ENCODE peak calls at places on chromosomes 11 and 22, in ten cellular contexts. V is astrocyte of the spinal cord, W is IMR-90, N is thyroid gland, C is right atrium auricular region, L is uterus, D is Peyer's patch, Y is gastrocnemius medialis, X is GM12865, S is suprapubic skin. F is an unnamed sample.

GRCh38 chr11:68798221-68798813 is 43.4 kb downstream of the CPT1A start:
- DNase-seq in V (no peak), W (no peak), N (peak; percentile 15), C (no peak), L (no peak), D (peak; percentile 58), Y (no peak), X (peak; percentile 33), S (no peak), F (peak; percentile 27)

GRCh38 chr11:126440792-126441514 is 85.5 kb downstream of the ST3GAL4 start:
- DNase-seq in V (peak; percentile 68), W (peak; percentile 59), N (peak; percentile 74), C (peak; percentile 86), L (peak; percentile 84), D (peak; percentile 83), Y (peak; percentile 50), X (peak; percentile 74), S (peak; percentile 86), F (peak; percentile 78)

GRCh38 chr11:8204596-8204995 is 35.8 kb upstream of the RIC3 start:
- DNase-seq in V (no peak), W (no peak), N (no peak), C (no peak), L (no peak), D (no peak), Y (no peak), X (no peak), S (no peak), F (no peak)

GRCh38 chr11:70734379-70734778 is 336.1 kb downstream of the CTTN start:
- DNase-seq in V (no peak), W (no peak), N (no peak), C (no peak), L (no peak), D (no peak), Y (no peak), X (no peak), S (no peak), F (no peak)

GRCh38 chr11:92154611-92155010 is 70.0 kb upstream of the FAT3 start:
- DNase-seq in V (no peak), W (no peak), N (no peak), C (no peak), L (no peak), D (no peak), Y (no peak), X (no peak), S (no peak), F (no peak)

GRCh38 chr11:128294001-128294684 is 293.2 kb downstream of the ETS1 start:
- DNase-seq in V (no peak), W (no peak), N (no peak), C (no peak), L (no peak), D (no peak), Y (no peak), X (no peak), S (no peak), F (no peak)

GRCh38 chr11:3781423-3781822 is 15.9 kb downstream of the NUP98 start:
- DNase-seq in V (no peak), W (peak; percentile 55), N (no peak), C (no peak), L (no peak), D (no peak), Y (no peak), X (no peak), S (no peak), F (peak; percentile 14)

GRCh38 chr22:44464000-44464399 is 34.0 kb downstream of the RTL6 start:
- DNase-seq in V (no peak), W (no peak), N (no peak), C (no peak), L (no peak), D (no peak), Y (no peak), X (no peak), S (no peak), F (no peak)

GRCh38 chr11:33773399-33774355 is 643 bp downstream of the FBXO3 start:
- DNase-seq in V (no peak), W (peak; percentile 43), N (no peak), C (no peak), L (no peak), D (peak; percentile 50), Y (no peak), X (peak; percentile 30), S (no peak), F (no peak)

GRCh38 chr11:61327669-61328071 is 5.2 kb downstream of the DDB1 start:
- DNase-seq in V (no peak), W (peak; percentile 57), N (no peak), C (no peak), L (no peak), D (no peak), Y (no peak), X (no peak), S (no peak), F (peak; percentile 25)

GRCh38 chr11:27118371-27118770 is 77.8 kb downstream of the BBOX1 start:
- DNase-seq in V (no peak), W (peak; percentile 6), N (no peak), C (no peak), L (no peak), D (no peak), Y (no peak), X (no peak), S (no peak), F (peak; percentile 10)

GRCh38 chr11:133901316-133901715 is 55.5 kb downstream of the IGSF9B start:
- DNase-seq in V (no peak), W (no peak), N (no peak), C (no peak), L (no peak), D (peak; percentile 17), Y (no peak), X (no peak), S (peak; percentile 39), F (no peak)

GRCh38 chr11:78332872-78333271 is 84.7 kb downstream of the GAB2 start:
- DNase-seq in V (no peak), W (no peak), N (no peak), C (no peak), L (no peak), D (no peak), Y (no peak), X (no peak), S (no peak), F (no peak)

GRCh38 chr11:7672960-7673723 is at the start of gene CYB5R2:
- DNase-seq in V (no peak), W (peak; percentile 5), N (peak; percentile 73), C (no peak), L (peak; percentile 84), D (peak; percentile 80), Y (peak; percentile 47), X (peak; percentile 54), S (peak; percentile 83), F (peak; percentile 58)

GRCh38 chr11:116148056-116148455 is 624.7 kb downstream of the BUD13 start:
- DNase-seq in V (no peak), W (no peak), N (no peak), C (no peak), L (no peak), D (no peak), Y (no peak), X (no peak), S (no peak), F (no peak)

GRCh38 chr11:42777776-42778175 is 534.0 kb upstream of the API5 start:
- DNase-seq in V (no peak), W (no peak), N (no peak), C (no peak), L (no peak), D (no peak), Y (no peak), X (no peak), S (no peak), F (no peak)

GRCh38 chr11:42772886-42773285 is 538.9 kb upstream of the API5 start:
- DNase-seq in V (no peak), W (no peak), N (no peak), C (no peak), L (no peak), D (no peak), Y (no peak), X (no peak), S (no peak), F (no peak)

DNA sequence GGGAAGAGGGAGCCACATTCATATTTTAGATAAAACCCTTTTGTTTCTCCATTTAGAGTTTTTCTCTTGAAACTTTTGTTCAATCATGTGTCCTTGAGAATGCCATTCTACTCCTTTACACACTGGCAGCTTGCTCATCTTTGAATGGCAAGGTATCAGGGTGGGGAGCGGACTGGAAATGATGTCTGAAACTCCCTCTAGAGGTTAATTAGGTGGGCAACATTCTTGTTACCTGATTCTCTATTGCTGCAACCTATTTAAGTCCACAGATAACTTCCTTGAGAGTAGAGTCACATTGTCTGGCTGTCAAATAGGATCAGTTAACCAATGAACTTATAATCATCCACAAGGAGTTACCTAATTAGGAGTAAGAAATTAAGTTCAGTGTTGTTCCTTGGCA is 533.6 kb upstream of the API5 start:
- DNase-seq in V (no peak), W (no peak), N (no peak), C (no peak), L (no peak), D (no peak), Y (no peak), X (no peak), S (no peak), F (no peak)
- TF ChIP-seq CTCF in V (no peak), W (no peak), N (no peak), C (no peak), L (no peak), D (no peak), Y (no peak), X (no peak), S (no peak), F (no peak)

GRCh38 chr22:19942886-19943664 is 1.5 kb upstream of the TXNRD2 start:
- DNase-seq in V (peak; percentile 90), W (peak; percentile 94), N (peak; percentile 50), C (no peak), L (peak; percentile 69), D (no peak), Y (peak; percentile 61), X (no peak), S (no peak), F (peak; percentile 87)
- H3K4me3 ChIP-seq in V (peak overlapping the region; percentile 83), W (peak overlapping the region; percentile 91), N (peak overlapping the region; percentile 73), C (peak overlapping the region; percentile 94), L (peak overlapping the region; percentile 73), D (peak overlapping the region; percentile 71), Y (peak overlapping the region; percentile 61), X (peak overlapping the region; percentile 70), S (peak overlapping the region; percentile 70), F (peak overlapping the region; percentile 83)

GRCh38 chr11:121488145-121488544 is 35.4 kb upstream of the SORL1-AS1 start:
- DNase-seq in V (no peak), W (no peak), N (peak; percentile 71), C (no peak), L (no peak), D (no peak), Y (no peak), X (no peak), S (no peak), F (no peak)
- TF ChIP-seq CTCF in V (no peak), W (no peak), N (no peak), C (no peak), L (no peak), D (no peak), Y (no peak), X (no peak), S (no peak), F (no peak)

GRCh38 chr11:10625281-10625981 is 57.0 kb upstream of the LYVE1 start:
- DNase-seq in V (no peak), W (no peak), N (no peak), C (no peak), L (no peak), D (no peak), Y (no peak), X (no peak), S (no peak), F (no peak)
- H3K4me3 ChIP-seq in V (no peak overlapping the region), W (no peak overlapping the region), N (no peak overlapping the region), C (no peak overlapping the region), L (no peak overlapping the region), D (no peak overlapping the region), Y (no peak overlapping the region), X (no peak overlapping the region), S (no peak overlapping the region), F (no peak overlapping the region)